ENCODE peak calls at places on chromosomes 5 and 9, in ten cellular contexts. I is A549; D is glutamatergic neuron; K is T-cell; J is kidney epithelial cell; G is astrocyte of the spinal cord; A is HT1080; R is stimulated activated CD4-positive, alpha-beta T cell treated with anti-CD3 and anti-CD28 coated beads, Interleukin-2, amount 100 ng/mL, for 4 hours; H is left ventricle myocardium inferior; X is heart left ventricle. U is an unnamed sample.
A peak's percentile ranks its signal among the peaks of the same experiment; 100 is the strongest.

GRCh38 chr9:88197016-88197415 is 58.7 kb upstream of the SPATA31C2 start:
- DNase-seq in I (no peak), D (no peak), K (no peak), A (no peak), X (no peak), J (no peak), H (no peak), G (peak; percentile 62), R (no peak), U (no peak)

GRCh38 chr5:97629281-97629680 is 446.2 kb upstream of the RIOK2 start:
- DNase-seq in K (no peak), J (no peak), H (peak; percentile 27), X (peak; percentile 67), G (peak; percentile 40), D (no peak), R (no peak), I (no peak), A (peak; percentile 69), U (no peak)

GRCh38 chr9:132423503-132423902 is 13.5 kb downstream of the CFAP77 start:
- DNase-seq in R (no peak), K (no peak), X (no peak), I (no peak), D (no peak), G (no peak), A (no peak), J (no peak), H (no peak), U (no peak)

GRCh38 chr9:16928179-16928945 is 57.9 kb upstream of the BNC2 start:
- DNase-seq in D (no peak), A (peak; percentile 76), R (no peak), X (no peak), I (peak; percentile 11), H (no peak), G (peak; percentile 25), K (no peak), J (no peak), U (no peak)

GRCh38 chr9:92754091-92754740 is 10.4 kb downstream of the BICD2 start:
- DNase-seq in A (no peak), J (no peak), G (no peak), D (no peak), R (no peak), I (no peak), H (no peak), K (no peak), X (no peak), U (no peak)

GRCh38 chr9:110954822-110955291 is 83.4 kb downstream of the LPAR1 start:
- DNase-seq in I (no peak), J (no peak), K (no peak), R (no peak), A (no peak), X (no peak), H (no peak), G (peak; percentile 55), D (no peak), U (no peak)

GRCh38 chr5:126998201-126998631 is 32.1 kb downstream of the MARCHF3 start:
- DNase-seq in X (no peak), A (no peak), G (peak; percentile 64), R (no peak), J (no peak), D (no peak), H (no peak), K (no peak), I (no peak), U (no peak)

GRCh38 chr9:92545002-92545510 is 9.3 kb upstream of the ECM2 start:
- DNase-seq in X (no peak), I (no peak), G (no peak), J (no peak), H (no peak), A (no peak), R (no peak), D (no peak), K (no peak), U (no peak)

GRCh38 chr5:8897316-8897715 is 648.6 kb downstream of the SEMA5A start:
- DNase-seq in X (no peak), G (no peak), J (no peak), H (no peak), A (no peak), R (no peak), I (no peak), K (no peak), D (no peak), U (no peak)

GRCh38 chr9:131636593-131636992 is 91.3 kb downstream of the PRRT1B start:
- DNase-seq in X (no peak), K (no peak), J (no peak), H (no peak), R (no peak), A (no peak), I (no peak), D (no peak), G (no peak), U (no peak)

GRCh38 chr9:15982182-15982581 is 429.3 kb downstream of the CCDC171 start:
- DNase-seq in G (no peak), R (no peak), A (no peak), H (no peak), X (no peak), K (no peak), J (no peak), D (no peak), I (no peak), U (no peak)

GRCh38 chr9:113516840-113517577 is 53.5 kb downstream of the RGS3 start:
- DNase-seq in H (no peak), X (no peak), D (no peak), K (peak; percentile 38), J (no peak), I (no peak), A (peak; percentile 73), R (peak; percentile 51), G (no peak), U (peak; percentile 53)

GRCh38 chr5:78927657-78928282 is 57.3 kb downstream of the ARSB start:
- DNase-seq in J (peak; percentile 47), I (peak; percentile 36), D (no peak), A (peak; percentile 90), H (no peak), G (peak; percentile 96), R (no peak), X (no peak), K (no peak), U (no peak)

GRCh38 chr9:116027511-116027910 is 126.1 kb upstream of the PAPPA start:
- DNase-seq in A (peak; percentile 73), G (peak; percentile 62), D (no peak), J (peak; percentile 48), K (no peak), I (peak; percentile 51), H (no peak), X (no peak), R (no peak), U (no peak)

GRCh38 chr9:120696551-120697230 is 17.6 kb downstream of the MEGF9 start:
- DNase-seq in D (no peak), H (no peak), X (no peak), A (no peak), K (no peak), G (no peak), I (peak; percentile 62), R (no peak), J (peak; percentile 35), U (no peak)

GRCh38 chr9:113568481-113569321 is 105.2 kb downstream of the RGS3 start:
- DNase-seq in G (no peak), I (no peak), D (no peak), K (no peak), H (no peak), R (no peak), A (no peak), X (no peak), J (no peak), U (no peak)

GRCh38 chr5:97547999-97548797 is 365.2 kb upstream of the RIOK2 start:
- DNase-seq in G (no peak), R (no peak), I (no peak), J (no peak), D (no peak), H (no peak), K (no peak), A (no peak), X (no peak), U (no peak)

GRCh38 chr9:128552744-128553221 is 396 bp downstream of the SPTAN1 start:
- DNase-seq in I (peak; percentile 24), K (no peak), J (no peak), X (peak; percentile 73), H (peak; percentile 59), D (peak; percentile 58), G (peak; percentile 30), R (peak; percentile 37), A (peak; percentile 40), U (peak; percentile 22)

GRCh38 chr9:77215874-77216273 is 38.5 kb downstream of the VPS13A start:
- DNase-seq in R (no peak), H (no peak), D (no peak), I (peak; percentile 37), J (no peak), G (peak; percentile 19), X (no peak), A (no peak), K (no peak), U (no peak)

GRCh38 chr5:36944607-36945225 is 68.1 kb downstream of the NIPBL start:
- DNase-seq in R (no peak), G (peak; percentile 76), K (no peak), X (no peak), H (no peak), A (peak; percentile 26), I (peak; percentile 74), J (no peak), D (no peak), U (no peak)

GRCh38 chr9:92026206-92027002 is 76.4 kb upstream of the ROR2 start:
- DNase-seq in H (no peak), K (no peak), R (no peak), D (no peak), J (no peak), I (no peak), G (no peak), X (no peak), A (no peak), U (no peak)

GRCh38 chr5:111158105-111158744 is 66.0 kb upstream of the CAMK4 start:
- DNase-seq in K (peak; percentile 72), G (peak; percentile 76), X (peak; percentile 42), A (peak; percentile 61), D (peak; percentile 81), I (peak; percentile 74), J (peak; percentile 26), H (peak; percentile 24), R (peak; percentile 70), U (peak; percentile 69)

GRCh38 chr5:25975881-25976280 is 1062.5 kb downstream of the CDH9 start:
- DNase-seq in K (no peak), H (no peak), R (no peak), D (no peak), G (no peak), J (no peak), I (no peak), X (no peak), A (no peak), U (no peak)